ENCODE peak calls at places on chromosomes 1 and 21, in seven cellular contexts. R is uterus, D is fibroblast of mammary gland, L is fibroblast of pulmonary artery, P is AG04450, C is Panc1, S is foreskin fibroblast. E is an unnamed sample.
A peak's percentile ranks its signal among the peaks of the same experiment; 100 is the strongest.

GRCh38 chr1:59107516-59107915 is 189.4 kb upstream of the FGGY start:
- DNase-seq in R (peak; percentile 34), D (no peak), L (no peak), P (no peak), C (no peak), S (peak; percentile 56), E (no peak)

GRCh38 chr1:239587066-239587465 is 200.7 kb downstream of the CHRM3 start:
- DNase-seq in R (no peak), D (no peak), L (no peak), P (no peak), C (no peak), S (no peak), E (no peak)

GRCh38 chr1:114901739-114902255 is 47.1 kb downstream of the SYCP1 start:
- DNase-seq in R (no peak), D (no peak), L (no peak), P (no peak), C (no peak), S (no peak), E (no peak)

GRCh38 chr1:226268421-226269124 is 40.4 kb downstream of the LIN9 start:
- DNase-seq in R (no peak), D (peak; percentile 84), L (peak; percentile 20), P (no peak), C (peak; percentile 8), S (peak; percentile 57), E (peak; percentile 12)

GRCh38 chr1:60152886-60153285 is 79.3 kb upstream of the C1orf87 start:
- DNase-seq in R (no peak), D (no peak), L (no peak), P (no peak), C (no peak), S (no peak), E (no peak)

GRCh38 chr1:52210044-52210443 is 68.2 kb downstream of the ZFYVE9 start:
- DNase-seq in R (no peak), D (no peak), L (no peak), P (no peak), C (no peak), S (no peak), E (no peak)

GRCh38 chr1:109733235-109733634 is 7.6 kb downstream of the GSTM3 start:
- DNase-seq in R (no peak), D (no peak), L (no peak), P (no peak), C (no peak), S (no peak), E (no peak)

GRCh38 chr1:1024421-1025415 is 4.8 kb downstream of the AGRN start:
- DNase-seq in R (no peak), D (no peak), L (peak; percentile 21), P (no peak), C (no peak), S (no peak), E (no peak)

GRCh38 chr21:14602418-14602987 is 56.4 kb upstream of the SAMSN1 start:
- DNase-seq in R (no peak), D (no peak), L (no peak), P (no peak), C (no peak), S (no peak), E (no peak)
- H3K4me3 ChIP-seq in R (no peak overlapping the region), D (no peak overlapping the region), L (no peak overlapping the region), P (no peak overlapping the region), C (peak overlapping the region; percentile 8), S (no peak overlapping the region), E (no peak overlapping the region)

DNA sequence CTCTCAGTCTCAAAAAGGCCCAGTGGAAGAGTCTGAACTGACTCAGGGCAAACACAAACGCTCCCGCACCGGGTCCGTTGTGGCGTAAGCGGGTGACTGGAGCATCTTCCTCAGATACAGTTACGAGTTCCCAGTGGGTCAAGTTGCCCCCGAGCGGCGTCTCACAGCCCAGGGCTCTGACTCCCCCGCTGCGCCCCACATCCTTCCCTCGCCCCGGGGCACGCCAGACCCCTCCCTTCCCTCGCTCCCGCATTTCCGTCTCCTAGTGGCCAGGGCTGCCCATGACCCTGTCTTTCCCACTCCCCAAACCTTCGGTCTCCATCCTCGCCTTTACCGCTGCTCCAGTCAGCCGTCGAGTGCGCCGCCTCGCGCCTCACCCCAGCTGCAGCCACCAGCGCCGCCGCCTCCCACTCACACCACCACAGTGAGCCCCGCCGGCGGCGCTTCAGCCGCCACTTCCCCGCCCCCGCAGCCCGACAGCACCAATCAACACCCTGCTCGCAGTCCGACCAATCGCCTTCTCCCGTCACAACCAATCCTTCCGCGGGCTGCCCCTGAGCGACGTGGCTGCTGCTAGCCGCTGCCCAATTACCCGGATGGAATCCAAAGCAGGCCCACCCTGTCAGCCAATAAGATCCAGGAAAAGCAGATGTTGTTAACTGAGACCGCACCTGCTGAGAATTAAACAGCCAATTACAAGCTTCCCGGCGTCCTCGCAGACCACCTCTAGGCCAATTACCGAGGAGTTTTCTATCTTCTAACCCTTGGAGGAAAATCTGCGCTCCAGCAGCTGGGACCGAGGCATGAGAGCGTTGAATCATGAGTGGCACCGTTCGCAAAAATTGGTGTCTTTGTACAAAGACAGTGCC is at the start of gene TDRKH:
- DNase-seq in R (peak; percentile 96), D (peak; percentile 99), L (peak; percentile 99), P (peak; percentile 98), C (peak; percentile 96), S (peak; percentile 99), E (peak; percentile 97)
- TF ChIP-seq CTCF in R (no peak), D (no peak), L (peak; percentile 8), P (peak; percentile 38), C (no peak), S (peak; percentile 9), E (peak; percentile 21)

GRCh38 chr1:119414950-119415349 is at the start of gene HSD3B2:
- DNase-seq in R (no peak), D (no peak), L (no peak), P (no peak), C (no peak), S (no peak), E (no peak)
- H3K4me3 ChIP-seq in R (no peak within 1 kb of the TSS), D (no peak within 1 kb of the TSS), L (no peak within 1 kb of the TSS), P (no peak within 1 kb of the TSS), C (no peak within 1 kb of the TSS), S (no peak within 1 kb of the TSS), E (no peak within 1 kb of the TSS)

DNA sequence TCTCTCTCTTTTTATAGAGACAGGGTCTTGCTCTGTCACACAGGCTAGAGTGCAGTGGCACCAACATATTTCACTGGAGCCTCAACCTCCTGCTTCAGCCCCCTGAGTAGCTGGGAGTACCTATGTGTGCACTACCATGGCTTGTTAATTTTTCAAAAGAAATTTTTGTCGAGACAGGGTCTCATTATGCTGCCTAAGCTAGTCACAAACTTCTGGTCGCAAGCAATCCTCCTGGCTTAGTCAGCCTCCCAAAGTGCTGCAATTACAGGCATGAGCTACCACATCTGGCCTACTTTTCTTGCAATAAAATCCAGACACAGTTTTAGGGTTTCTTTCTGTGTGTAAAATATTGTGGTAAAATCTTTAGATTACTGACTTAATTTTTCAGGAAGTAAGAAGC is 27.9 kb upstream of the NTPCR start:
- DNase-seq in R (no peak), D (peak; percentile 57), L (no peak), P (peak; percentile 30), C (no peak), S (peak; percentile 7), E (peak; percentile 5)
- TF ChIP-seq CTCF in R (no peak), D (no peak), L (no peak), P (no peak), C (no peak), S (no peak), E (no peak)

DNA sequence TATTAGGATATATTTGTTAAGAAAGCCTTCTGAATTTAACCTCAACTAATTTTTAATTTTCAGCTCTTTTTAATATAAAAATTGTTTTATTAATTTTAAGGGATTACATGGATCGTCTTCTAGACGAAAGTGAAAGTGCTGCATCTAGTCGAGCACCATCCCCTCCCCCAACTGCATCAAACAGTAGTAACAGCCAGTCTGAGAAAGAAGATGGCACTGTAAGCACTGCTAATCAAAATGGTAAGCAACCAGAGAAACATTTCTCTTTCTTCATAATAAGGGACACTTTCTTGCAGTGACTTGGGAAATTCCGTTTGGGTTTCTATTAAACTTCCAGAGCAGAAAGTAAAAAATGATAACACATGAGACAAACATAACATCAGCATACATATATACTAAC is 56.9 kb downstream of the MIER1 start:
- DNase-seq in R (peak; percentile 33), D (peak; percentile 43), L (peak; percentile 18), P (no peak), C (no peak), S (no peak), E (no peak)
- H3K4me3 ChIP-seq in R (peak overlapping the region; percentile 22), D (peak overlapping the region; percentile 15), L (peak overlapping the region; percentile 5), P (no peak overlapping the region), C (no peak overlapping the region), S (no peak overlapping the region), E (no peak overlapping the region)

GRCh38 chr1:91402023-91402422 is 2.6 kb downstream of the HFM1 start:
- DNase-seq in R (no peak), D (peak; percentile 44), L (peak; percentile 44), P (no peak), C (peak; percentile 10), S (no peak), E (no peak)
- TF ChIP-seq CTCF in R (peak; percentile 37), D (peak; percentile 62), L (peak; percentile 62), P (peak; percentile 49), C (peak; percentile 69), S (peak; percentile 44), E (peak; percentile 14)

E was measured in AG04449.